ENCODE peak calls at places on chromosomes 13 and 19, in six cellular contexts. J is mesendoderm, F is neuronal stem cell, P is IMR-90, C is H1, D is H9. N is an unnamed sample.

GRCh38 chr13:93786846-93787245 is 560.2 kb downstream of the GPC6 start:
- DNase-seq in P (no peak), J (no peak), D (no peak), F (no peak), C (no peak), N (no peak)

GRCh38 chr19:459724-460511 is 915 bp downstream of the SHC2 start:
- DNase-seq in J (peak), F (peak), P (peak), D (peak), C (peak), N (no peak)

GRCh38 chr13:71320452-71320851 is 546.6 kb downstream of the DACH1 start:
- DNase-seq in F (no peak), J (peak), D (no peak), C (peak), P (peak), N (peak)

GRCh38 chr13:52411629-52412028 is 5.7 kb upstream of the THSD1 start:
- DNase-seq in C (no peak), J (no peak), P (peak), F (no peak), D (no peak), N (no peak)

GRCh38 chr13:40982772-40983171 is 36.3 kb downstream of the ELF1 start:
- DNase-seq in D (no peak), F (no peak), C (no peak), P (peak), J (peak), N (no peak)

GRCh38 chr13:46149272-46150133 is 32.5 kb downstream of the LCP1 start:
- DNase-seq in P (peak), D (no peak), F (no peak), C (no peak), J (no peak), N (peak)

GRCh38 chr19:44824758-44825157 is 15.9 kb downstream of the BCAM start:
- DNase-seq in C (no peak), F (no peak), P (no peak), J (no peak), D (no peak), N (no peak)

GRCh38 chr13:113835461-113836274 is 28.2 kb downstream of the GAS6 start:
- DNase-seq in F (no peak), P (peak), J (peak), D (no peak), C (no peak), N (no peak)

GRCh38 chr13:59780058-59780457 is 383.7 kb downstream of the DIAPH3 start:
- DNase-seq in F (no peak), P (peak), J (no peak), D (no peak), C (no peak), N (no peak)

GRCh38 chr13:42893346-42893745 is 98.7 kb downstream of the EPSTI1 start:
- DNase-seq in J (peak), D (no peak), F (no peak), C (no peak), P (peak), N (no peak)

GRCh38 chr19:44512326-44513298 is 12.3 kb upstream of the ZNF180 start:
- DNase-seq in D (peak), J (peak), F (no peak), C (peak), P (peak), N (peak)

GRCh38 chr19:19591133-19591825 is 27.2 kb downstream of the PBX4 start:
- DNase-seq in F (no peak), D (peak), C (no peak), J (peak), P (peak), N (peak)

GRCh38 chr19:13839938-13840750 is 36.8 kb upstream of the NANOS3 start:
- DNase-seq in D (peak), J (no peak), C (no peak), P (peak), F (no peak), N (peak)

GRCh38 chr13:102846261-102847015 is 606 bp downstream of the ERCC5 start:
- DNase-seq in C (no peak), F (no peak), D (peak), J (peak), P (peak), N (peak)

GRCh38 chr13:56953965-56954364 is 186.8 kb upstream of the PRR20A start:
- DNase-seq in D (no peak), C (no peak), P (no peak), F (no peak), J (peak), N (no peak)

GRCh38 chr19:44927746-44928145 is 13.3 kb downstream of the APOC1 start:
- DNase-seq in C (no peak), P (peak), D (no peak), J (no peak), F (no peak), N (no peak)

GRCh38 chr19:42076375-42076944 is 494 bp downstream of the ZNF574 start:
- DNase-seq in P (no peak), C (no peak), J (no peak), D (no peak), F (no peak), N (no peak)

GRCh38 chr19:55305491-55305890 is 19.6 kb downstream of the TMEM150B start:
- DNase-seq in F (no peak), C (peak), P (no peak), J (peak), D (peak), N (peak)

GRCh38 chr13:97220151-97220900 is 1.8 kb upstream of the MBNL2 start:
- DNase-seq in J (no peak), P (no peak), D (no peak), F (no peak), C (no peak), N (peak)

GRCh38 chr13:33945477-33945876 is 127.5 kb downstream of the RFC3 start:
- DNase-seq in D (no peak), J (no peak), C (no peak), F (no peak), P (no peak), N (no peak)

GRCh38 chr19:5321851-5322681 is 18.5 kb downstream of the PTPRS start:
- DNase-seq in P (no peak), J (no peak), F (no peak), D (no peak), C (no peak), N (no peak)

GRCh38 chr19:19448238-19448544 is 42.7 kb downstream of the GATAD2A start:
- DNase-seq in J (no peak), C (no peak), D (peak), P (no peak), F (no peak), N (no peak)

GRCh38 chr13:113562866-113563265 is 21.7 kb upstream of the TFDP1 start:
- DNase-seq in F (no peak), J (no peak), C (no peak), D (no peak), P (no peak), N (no peak)

GRCh38 chr19:32570081-32570785 is 10.8 kb upstream of the PDCD5 start:
- DNase-seq in D (peak), J (peak), P (peak), F (peak), C (peak), N (peak)

GRCh38 chr19:53079313-53079924 is 23.8 kb downstream of the ZNF160 start:
- DNase-seq in C (no peak), D (no peak), P (no peak), J (no peak), F (no peak), N (no peak)

GRCh38 chr19:40358773-40359172 is 10.3 kb downstream of the PLD3 start:
- DNase-seq in J (no peak), C (no peak), P (no peak), D (no peak), F (no peak), N (no peak)

GRCh38 chr13:53782400-53783030 is 753.9 kb downstream of the OLFM4 start:
- DNase-seq in D (peak), C (peak), F (peak), P (peak), J (peak), N (peak)

GRCh38 chr13:29619995-29620394 is 24.5 kb upstream of the SLC7A1 start:
- DNase-seq in D (no peak), J (no peak), F (no peak), P (peak), C (no peak), N (peak)

GRCh38 chr13:71499235-71499634 is 367.8 kb downstream of the DACH1 start:
- DNase-seq in C (no peak), D (no peak), J (no peak), P (no peak), F (no peak), N (no peak)

GRCh38 chr13:79749985-79750551 is 269.1 kb downstream of the NDFIP2 start:
- DNase-seq in P (peak), C (no peak), J (peak), D (peak), F (peak), N (peak)

GRCh38 chr13:23453132-23453531 is 19.6 kb upstream of the SACS start:
- DNase-seq in F (no peak), D (no peak), P (no peak), C (peak), J (no peak), N (no peak)

GRCh38 chr19:42091300-42092266 is 15.6 kb downstream of the ZNF574 start:
- DNase-seq in C (no peak), J (no peak), D (no peak), F (no peak), P (peak), N (no peak)

GRCh38 chr19:50464348-50464747 is 12.0 kb upstream of the EMC10 start:
- DNase-seq in F (no peak), J (no peak), P (no peak), C (no peak), D (no peak), N (no peak)

GRCh38 chr13:33863390-33863789 is 45.4 kb downstream of the RFC3 start:
- DNase-seq in C (no peak), F (no peak), P (no peak), D (no peak), J (no peak), N (no peak)

DNA sequence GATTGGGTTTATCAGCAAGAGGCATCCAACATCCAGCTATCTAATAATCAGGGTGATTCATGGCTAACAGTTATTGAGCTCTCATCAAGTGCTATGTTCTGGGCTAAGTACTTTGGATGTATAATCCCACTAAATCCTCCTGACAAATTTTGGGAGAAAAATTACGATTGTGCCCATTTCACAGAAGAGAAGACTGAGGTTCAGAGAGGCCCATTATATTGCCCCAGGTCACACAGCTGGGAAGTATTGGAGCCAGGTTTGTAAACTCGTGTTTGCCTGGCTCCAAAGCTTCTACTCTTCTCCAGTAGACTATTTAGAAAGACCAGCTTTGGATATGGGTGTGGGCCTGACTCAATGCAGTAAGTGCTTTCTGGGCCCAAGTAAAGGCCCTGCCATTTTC is 20.9 kb upstream of the CALM3 start:
- DNase-seq in C (no peak), F (no peak), J (no peak), P (no peak), D (no peak), N (no peak)
- H3K18ac ChIP-seq in C (no peak), F (no peak), J (no peak), P (no peak), D (no peak), N (no peak)

GRCh38 chr19:11268783-11269267 is 6.5 kb upstream of the DOCK6 start:
- DNase-seq in C (no peak), J (no peak), D (no peak), P (peak), F (no peak), N (no peak)
- H3K18ac ChIP-seq in C (no peak), J (no peak), D (no peak), P (peak), F (peak), N (no peak)

GRCh38 chr13:64488731-64489130 is 2741.4 kb downstream of the PCDH9 start:
- DNase-seq in J (no peak), D (no peak), P (peak), F (no peak), C (no peak), N (no peak)
- H3K18ac ChIP-seq in J (no peak), D (no peak), P (no peak), F (no peak), C (no peak), N (no peak)

GRCh38 chr13:111202149-111202548 is 87.0 kb downstream of the ARHGEF7 start:
- DNase-seq in C (no peak), F (no peak), P (no peak), D (no peak), J (peak), N (no peak)

GRCh38 chr13:111203742-111204386 is 88.8 kb downstream of the ARHGEF7 start:
- DNase-seq in D (no peak), P (no peak), C (no peak), J (no peak), F (no peak), N (no peak)

GRCh38 chr13:111206148-111206547 is 91.0 kb downstream of the ARHGEF7 start:
- DNase-seq in P (no peak), C (no peak), F (no peak), J (no peak), D (no peak), N (no peak)

GRCh38 chr13:111202745-111203144 is 87.6 kb downstream of the ARHGEF7 start:
- DNase-seq in P (peak), C (no peak), F (no peak), J (peak), D (no peak), N (peak)

GRCh38 chr13:111204438-111205177 is 89.5 kb downstream of the ARHGEF7 start:
- DNase-seq in C (peak), D (peak), P (peak), J (peak), F (no peak), N (peak)
- H3K18ac ChIP-seq in C (peak), D (no peak), P (peak), J (no peak), F (peak), N (peak)

GRCh38 chr19:18118420-18119242 is 21.1 kb downstream of the MAST3 start:
- DNase-seq in C (no peak), D (no peak), F (no peak), J (no peak), P (peak), N (no peak)
- H3K18ac ChIP-seq in C (peak), D (no peak), F (peak), J (no peak), P (no peak), N (peak)

DNA sequence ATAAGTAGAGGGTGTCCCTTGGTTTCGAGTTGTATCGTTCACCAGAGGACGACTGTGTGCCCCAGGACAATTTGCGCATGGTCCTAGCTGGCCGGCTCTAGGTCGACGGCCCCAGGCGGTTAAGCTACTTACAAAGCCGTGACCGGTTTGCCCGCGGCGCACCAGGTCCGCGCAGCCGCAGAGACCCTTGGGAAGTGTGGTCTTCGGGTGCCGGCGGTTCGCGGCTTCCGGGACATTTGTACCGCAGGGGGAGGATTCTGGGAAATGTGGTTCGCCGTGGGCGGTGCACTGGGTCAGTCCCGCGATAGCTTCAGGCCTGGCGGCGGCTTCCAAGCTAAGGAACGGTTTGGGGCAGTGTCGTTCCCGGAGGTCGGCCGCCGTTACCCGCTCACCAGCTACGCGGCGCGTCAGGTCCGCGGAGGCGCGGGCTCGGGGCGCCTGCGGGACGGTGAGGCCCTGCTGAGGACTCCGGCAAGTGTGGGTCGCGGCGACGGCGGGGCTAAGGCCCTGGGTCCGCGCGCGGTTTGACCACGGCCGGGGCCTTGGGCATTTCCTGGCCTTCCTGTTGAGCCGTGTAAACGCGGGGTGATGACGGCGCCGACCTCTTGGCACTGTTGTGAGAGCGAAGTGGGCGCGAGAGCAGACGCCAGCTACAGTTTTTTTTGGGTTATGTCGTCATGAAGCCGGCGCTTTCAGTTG is at the start of gene ZNF302:
- DNase-seq in J (peak), C (peak), P (peak), F (peak), D (peak), N (peak)
- H3K18ac ChIP-seq in J (peak), C (peak), P (peak), F (peak), D (peak), N (peak)

DNA sequence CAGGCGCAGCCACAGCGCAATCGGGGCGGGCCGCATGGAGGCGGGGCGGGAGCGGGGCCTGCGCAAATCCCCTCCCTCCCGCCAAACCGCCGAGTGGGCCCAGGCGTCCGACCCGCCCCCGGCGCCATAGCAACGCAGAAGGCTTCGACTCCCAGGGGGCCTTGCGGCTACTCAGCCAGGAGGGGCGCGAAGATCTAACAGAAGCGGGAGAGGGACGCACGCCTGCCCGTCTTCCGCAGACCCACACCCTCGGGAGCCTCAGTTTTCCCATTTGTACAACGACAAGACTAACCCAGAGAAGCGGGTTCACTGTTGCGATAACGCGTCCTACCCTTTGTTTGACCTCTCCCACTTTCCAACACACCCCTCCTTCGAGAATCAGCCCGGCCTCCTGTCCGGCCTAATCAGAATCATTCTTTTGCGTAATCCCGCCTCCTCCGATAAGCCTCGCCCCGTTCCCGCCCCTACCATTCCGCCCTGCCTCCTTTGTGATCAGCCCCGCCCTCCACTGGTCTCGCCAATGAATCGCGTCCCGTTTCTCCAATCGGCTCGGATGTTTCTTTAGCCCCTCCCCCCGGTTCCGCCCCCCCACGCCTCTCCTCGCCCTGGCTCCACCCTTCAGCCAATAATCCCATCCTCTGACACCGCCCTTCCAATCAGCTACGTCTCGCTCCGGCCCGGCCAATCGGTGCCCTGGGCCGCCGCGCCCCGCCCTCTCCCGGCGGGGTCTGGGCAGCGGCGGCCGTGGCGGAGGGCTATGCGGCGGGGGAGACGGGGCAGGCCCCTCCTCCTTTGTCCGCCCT is at the start of gene PCSK4:
- DNase-seq in J (peak), F (peak), P (peak), D (peak), C (peak), N (peak)
- H3K18ac ChIP-seq in J (peak), F (peak), P (no peak), D (no peak), C (peak), N (peak)

GRCh38 chr19:15448778-15449619 is 757 bp downstream of the WIZ start:
- DNase-seq in P (no peak), J (no peak), C (peak), D (no peak), F (no peak), N (no peak)
- H3K18ac ChIP-seq in P (no peak), J (no peak), C (peak), D (no peak), F (peak), N (peak)

DNA sequence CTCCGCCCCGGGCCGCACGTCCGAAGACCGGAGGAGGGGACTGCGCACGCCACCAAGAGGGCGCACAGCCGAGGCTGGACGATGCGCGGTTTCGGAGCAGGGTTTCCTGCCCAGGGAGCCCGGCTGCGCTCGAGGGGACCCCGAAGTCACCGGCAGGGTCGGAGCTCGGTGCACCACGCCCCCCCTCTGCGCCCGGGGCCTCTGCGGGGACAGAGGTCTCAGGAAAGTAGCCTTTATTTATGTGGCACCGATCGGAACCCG is 108.9 kb upstream of the DOCK9 start:
- DNase-seq in F (peak), P (no peak), C (no peak), D (peak), J (peak), N (no peak)
- H3K18ac ChIP-seq in F (peak), P (no peak), C (peak), D (no peak), J (peak), N (peak)

DNA sequence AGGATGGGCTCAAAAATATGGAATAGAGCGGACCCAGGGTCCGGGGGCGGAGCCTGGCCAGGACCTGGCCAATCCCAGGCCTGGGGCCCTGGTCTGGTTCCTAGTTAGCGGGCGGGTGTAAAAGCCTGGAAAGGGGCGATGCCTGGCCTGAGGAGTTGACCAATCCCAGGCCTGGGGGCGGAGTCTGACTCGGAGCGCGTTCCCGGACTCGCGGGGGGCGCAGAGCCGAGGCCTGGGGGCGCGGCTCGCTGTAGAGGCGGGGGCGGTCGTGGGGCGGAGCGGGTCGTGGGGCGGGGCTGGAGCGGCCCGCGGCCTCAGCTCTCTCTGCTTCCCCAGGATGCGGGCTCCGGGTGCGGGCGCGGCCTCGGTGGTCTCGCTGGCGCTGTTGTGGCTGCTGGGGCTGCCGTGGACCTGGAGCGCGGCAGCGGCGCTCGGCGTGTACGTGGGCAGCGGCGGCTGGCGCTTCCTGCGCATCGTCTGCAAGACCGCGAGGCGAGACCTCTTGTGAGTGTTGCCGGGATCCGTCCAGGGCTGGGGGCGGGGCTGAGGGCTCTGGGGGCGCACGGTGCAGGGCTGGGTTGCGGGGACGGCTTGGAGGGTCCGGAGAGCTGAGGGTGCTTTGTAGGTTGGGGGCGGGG is at the start of gene SLC27A1:
- DNase-seq in D (peak), J (peak), F (peak), P (peak), C (peak), N (peak)
- H3K18ac ChIP-seq in D (no peak), J (peak), F (peak), P (peak), C (peak), N (peak)

N was measured in trophoblast cell.